ENCODE peak calls at places on chromosomes 7 and 10, in five cellular contexts. Q, I, T, P and U are unnamed samples.

GRCh38 chr7:40542982-40543741 is 408.4 kb downstream of the SUGCT start:
- DNase-seq in Q (no peak), I (no peak), T (peak), P (no peak), U (no peak)

GRCh38 chr10:132655735-132656134 is 118.1 kb downstream of the INPP5A start:
- DNase-seq in Q (no peak), I (no peak), T (no peak), P (no peak), U (no peak)

GRCh38 chr10:107583974-107584373 is 419.5 kb upstream of the SORCS1 start:
- DNase-seq in Q (no peak), I (peak), T (no peak), P (no peak), U (no peak)

GRCh38 chr10:77504196-77504869 is 133.3 kb downstream of the KCNMA1 start:
- DNase-seq in Q (no peak), I (peak), T (no peak), P (peak), U (no peak)

GRCh38 chr10:76124230-76124629 is 692.8 kb downstream of the LRMDA start:
- DNase-seq in Q (no peak), I (no peak), T (no peak), P (no peak), U (no peak)

GRCh38 chr7:106862317-106863183 is 2.5 kb upstream of the PIK3CG start:
- DNase-seq in Q (no peak), I (peak), T (no peak), P (no peak), U (no peak)

GRCh38 chr7:98418636-98419315 is 17.9 kb upstream of the BAIAP2L1 start:
- DNase-seq in Q (peak), I (peak), T (peak), P (peak), U (no peak)

GRCh38 chr10:102342462-102342861 is 53.0 kb upstream of the NFKB2 start:
- DNase-seq in Q (no peak), I (no peak), T (no peak), P (peak), U (no peak)

GRCh38 chr7:40808409-40808942 is 673.7 kb downstream of the SUGCT start:
- DNase-seq in Q (no peak), I (peak), T (peak), P (peak), U (peak)

GRCh38 chr7:103521917-103522316 is 75.9 kb upstream of the SLC26A5 start:
- DNase-seq in Q (no peak), I (no peak), T (no peak), P (no peak), U (no peak)

GRCh38 chr7:103528152-103528551 is 82.1 kb upstream of the SLC26A5 start:
- DNase-seq in Q (no peak), I (no peak), T (no peak), P (no peak), U (no peak)

GRCh38 chr7:103524042-103524907 is 78.3 kb upstream of the SLC26A5 start:
- DNase-seq in Q (peak), I (peak), T (peak), P (peak), U (no peak)
- TF ChIP-seq CTCF in Q (peak), I (peak), T (peak), P (peak), U (no peak)

DNA sequence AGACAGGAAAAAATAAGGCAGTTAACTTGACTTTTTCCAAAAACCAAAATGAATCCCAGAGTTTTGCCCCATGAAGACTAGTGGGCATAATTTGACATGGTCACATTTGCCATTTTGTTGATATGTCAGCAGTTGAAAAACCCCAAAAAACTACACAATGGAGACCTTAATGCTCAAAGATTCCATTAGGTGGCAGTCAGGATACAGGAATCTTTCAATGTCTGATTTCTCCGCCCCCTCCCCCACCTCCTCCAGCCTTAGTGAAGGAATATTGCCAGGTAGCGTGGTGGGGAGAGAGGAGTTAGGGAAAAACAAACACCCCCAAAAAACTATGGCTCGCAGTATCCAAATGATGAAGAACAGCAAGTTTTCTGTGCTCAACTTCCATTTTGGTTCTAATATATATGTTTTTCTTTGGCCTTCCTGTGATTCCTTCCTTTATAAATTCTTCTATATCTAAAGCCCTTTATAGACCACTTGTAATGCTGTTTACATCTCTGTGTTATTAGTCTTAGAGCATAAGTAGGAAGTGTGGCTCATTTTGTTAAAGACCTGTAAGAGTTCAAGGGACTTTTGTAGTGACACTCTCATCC is 6.7 kb upstream of the SMNDC1 start:
- DNase-seq in Q (peak), I (peak), T (peak), P (peak), U (no peak)
- TF ChIP-seq CTCF in Q (peak), I (peak), T (peak), P (peak), U (no peak)

DNA sequence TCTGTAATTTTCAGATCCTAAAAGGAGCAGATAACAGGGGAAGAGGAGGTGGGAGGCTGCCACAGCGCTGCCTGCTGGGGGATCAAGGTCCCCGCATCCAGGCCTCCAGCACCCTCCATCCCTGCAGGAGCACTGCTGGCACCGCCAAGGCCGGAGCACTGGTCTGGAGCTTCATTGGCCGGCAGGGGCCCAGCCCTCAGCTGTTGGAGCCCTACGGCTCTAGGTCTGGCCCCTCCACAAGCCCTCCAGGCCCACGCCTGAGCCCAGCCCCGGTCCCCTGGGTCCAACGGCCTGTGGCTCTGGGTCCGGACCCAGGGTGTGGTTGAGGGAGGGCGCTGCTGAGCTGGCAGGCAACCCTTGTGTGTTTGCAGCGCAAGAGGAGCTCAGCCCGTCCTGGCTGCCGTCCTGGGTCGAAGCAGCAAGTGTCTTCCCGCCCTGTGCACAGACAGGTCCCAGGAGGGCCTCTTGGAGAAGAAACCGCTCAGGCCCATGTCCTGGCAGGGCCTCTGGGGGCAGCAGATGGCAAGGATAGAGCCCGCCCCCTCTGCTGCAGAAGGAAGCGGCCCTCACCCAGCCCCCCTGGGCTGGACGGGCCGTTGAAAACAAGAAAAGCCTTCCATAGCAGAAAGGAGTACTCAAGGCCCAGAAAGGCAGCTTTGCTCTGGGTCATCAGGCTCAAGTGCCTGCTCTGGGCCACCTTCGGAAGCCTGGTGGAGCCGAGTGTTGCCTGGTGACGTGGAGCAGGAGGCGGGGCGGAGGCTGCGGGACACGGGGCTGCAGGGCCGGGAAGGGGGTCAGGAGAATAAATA is 54.3 kb upstream of the TNRC18 start:
- DNase-seq in Q (no peak), I (no peak), T (no peak), P (no peak), U (no peak)
- TF ChIP-seq CTCF in Q (peak), I (peak), T (peak), P (no peak), U (no peak)

DNA sequence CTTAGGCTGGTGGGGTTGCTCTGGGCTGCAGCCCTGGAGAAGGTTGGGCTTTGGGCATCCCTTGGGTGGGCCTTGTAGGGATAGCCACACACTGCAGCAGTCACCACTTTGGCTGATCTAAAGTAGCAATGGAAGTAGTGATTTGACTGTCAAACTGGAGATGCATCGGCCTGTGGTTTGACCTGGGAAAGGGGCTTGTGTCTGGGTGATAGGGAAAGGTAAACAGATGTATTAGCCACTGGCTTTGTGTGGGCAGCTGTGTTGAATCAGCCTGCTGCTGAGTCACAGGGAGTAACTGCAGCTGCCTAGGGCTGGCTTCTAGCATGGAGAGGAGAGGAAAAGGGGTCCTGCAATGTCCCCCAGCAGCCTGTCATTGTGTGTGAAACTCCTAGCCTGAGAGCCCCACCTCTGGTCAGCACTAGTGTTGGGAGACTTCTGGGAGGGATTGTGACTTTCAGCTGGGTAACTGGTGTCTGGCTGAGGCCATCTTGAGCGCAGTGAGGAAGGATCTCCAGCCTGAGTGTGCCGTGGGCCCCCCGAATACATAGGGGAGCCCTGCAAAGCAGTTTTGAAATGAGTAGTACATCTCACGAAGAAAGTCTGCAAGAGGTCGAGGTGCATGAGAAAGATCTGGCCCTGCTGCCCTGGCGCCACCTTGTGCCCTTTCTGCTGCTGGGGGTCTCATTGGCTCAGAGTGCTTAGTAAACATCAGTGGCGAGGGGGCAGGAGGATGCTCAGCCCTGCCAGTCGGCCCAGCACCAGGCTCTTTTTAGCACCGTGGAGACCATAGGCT is 117.3 kb downstream of the FANK1 start:
- DNase-seq in Q (peak), I (peak), T (peak), P (peak), U (no peak)
- TF ChIP-seq CTCF in Q (peak), I (no peak), T (no peak), P (no peak), U (no peak)

GRCh38 chr7:595621-596010 is 76.0 kb upstream of the PDGFA start:
- DNase-seq in Q (no peak), I (no peak), T (no peak), P (no peak), U (no peak)
- TF ChIP-seq CTCF in Q (no peak), I (no peak), T (no peak), P (no peak), U (no peak)

GRCh38 chr10:117000580-117000979 is 4.4 kb downstream of the SHTN1 start:
- DNase-seq in Q (no peak), I (peak), T (no peak), P (no peak), U (no peak)
- TF ChIP-seq CTCF in Q (no peak), I (no peak), T (peak), P (no peak), U (no peak)

GRCh38 chr10:32980558-32981468 is 22.8 kb upstream of the ITGB1 start:
- DNase-seq in Q (peak), I (peak), T (peak), P (peak), U (peak)
- TF ChIP-seq CTCF in Q (no peak), I (no peak), T (no peak), P (no peak), U (no peak)